ENCODE peak calls at places on chromosome 3, in six cellular contexts. A, T, O, M, N and C are unnamed samples.

GRCh38 chr3:108513961-108514360 is 3.6 kb upstream of the MYH15 start:
- DNase-seq in A (no peak), T (no peak), O (no peak), M (no peak), N (no peak), C (no peak)

GRCh38 chr3:185328324-185329004 is 34.5 kb upstream of the MAP3K13 start:
- DNase-seq in A (peak), T (no peak), O (no peak), M (peak), N (no peak), C (no peak)

GRCh38 chr3:33439421-33440327 is 531 bp downstream of the UBP1 start:
- DNase-seq in A (peak), T (peak), O (peak), M (peak), N (peak), C (peak)

GRCh38 chr3:169699536-169700050 is 36.1 kb upstream of the MECOM start:
- DNase-seq in A (no peak), T (no peak), O (no peak), M (no peak), N (peak), C (peak)

GRCh38 chr3:67706934-67707333 is 52.5 kb upstream of the SUCLG2 start:
- DNase-seq in A (peak), T (no peak), O (no peak), M (no peak), N (no peak), C (no peak)

GRCh38 chr3:13161021-13161759 is 88.0 kb upstream of the IQSEC1 start:
- DNase-seq in A (no peak), T (no peak), O (peak), M (no peak), N (no peak), C (no peak)

GRCh38 chr3:58161435-58162398 is 49.1 kb downstream of the DNASE1L3 start:
- DNase-seq in A (peak), T (peak), O (peak), M (peak), N (peak), C (peak)

GRCh38 chr3:187750041-187750512 is 4.8 kb upstream of the BCL6 start:
- DNase-seq in A (peak), T (peak), O (peak), M (peak), N (peak), C (no peak)

GRCh38 chr3:144018776-144019175 is 47.2 kb downstream of the DIPK2A start:
- DNase-seq in A (no peak), T (no peak), O (no peak), M (no peak), N (no peak), C (no peak)

GRCh38 chr3:167228135-167228534 is 152.0 kb downstream of the ZBBX start:
- DNase-seq in A (no peak), T (no peak), O (no peak), M (no peak), N (no peak), C (no peak)

GRCh38 chr3:180860180-180860858 is 52.2 kb upstream of the FXR1 start:
- DNase-seq in A (no peak), T (no peak), O (no peak), M (no peak), N (no peak), C (no peak)

GRCh38 chr3:58260733-58261132 is 23.1 kb downstream of the ABHD6 start:
- DNase-seq in A (no peak), T (no peak), O (no peak), M (no peak), N (no peak), C (no peak)

GRCh38 chr3:20104167-20104661 is 64.0 kb downstream of the KAT2B start:
- DNase-seq in A (no peak), T (peak), O (no peak), M (no peak), N (no peak), C (no peak)

GRCh38 chr3:49362579-49362978 is 4.4 kb upstream of the GPX1 start:
- DNase-seq in A (no peak), T (no peak), O (no peak), M (no peak), N (no peak), C (no peak)

GRCh38 chr3:172332256-172333041 is 115.8 kb downstream of the GHSR start:
- DNase-seq in A (peak), T (peak), O (no peak), M (peak), N (peak), C (no peak)

GRCh38 chr3:134752761-134753461 is 42.1 kb upstream of the EPHB1 start:
- DNase-seq in A (no peak), T (no peak), O (no peak), M (no peak), N (no peak), C (no peak)

GRCh38 chr3:101935081-101935480 is 85.8 kb downstream of the NFKBIZ start:
- DNase-seq in A (no peak), T (no peak), O (no peak), M (no peak), N (no peak), C (no peak)

GRCh38 chr3:18153571-18154173 is 271.5 kb downstream of the SATB1 start:
- DNase-seq in A (peak), T (no peak), O (no peak), M (no peak), N (no peak), C (no peak)

GRCh38 chr3:58353722-58354553 is 21.2 kb downstream of the PXK start:
- DNase-seq in A (no peak), T (peak), O (no peak), M (no peak), N (no peak), C (no peak)

GRCh38 chr3:15467227-15468181 is 40.1 kb downstream of the EAF1 start:
- DNase-seq in A (no peak), T (no peak), O (no peak), M (no peak), N (no peak), C (no peak)

GRCh38 chr3:60160792-60161175 is 1090.5 kb downstream of the FHIT start:
- DNase-seq in A (no peak), T (no peak), O (no peak), M (no peak), N (no peak), C (no peak)

GRCh38 chr3:73766599-73767378 is 142.0 kb upstream of the PDZRN3 start:
- DNase-seq in A (peak), T (no peak), O (no peak), M (no peak), N (peak), C (no peak)

GRCh38 chr3:66473637-66474036 is 27.2 kb downstream of the LRIG1 start:
- DNase-seq in A (peak), T (peak), O (no peak), M (no peak), N (no peak), C (no peak)

GRCh38 chr3:16249336-16249735 is 15.4 kb downstream of the DPH3 start:
- DNase-seq in A (no peak), T (peak), O (no peak), M (no peak), N (no peak), C (no peak)

GRCh38 chr3:156626104-156626503 is 48.3 kb upstream of the TIPARP start:
- DNase-seq in A (peak), T (peak), O (peak), M (no peak), N (no peak), C (no peak)

GRCh38 chr3:149967067-149967685 is 3.5 kb downstream of the PFN2 start:
- DNase-seq in A (peak), T (peak), O (no peak), M (no peak), N (no peak), C (no peak)

GRCh38 chr3:144810150-144810549 is 838.5 kb downstream of the DIPK2A start:
- DNase-seq in A (no peak), T (no peak), O (no peak), M (no peak), N (no peak), C (no peak)

GRCh38 chr3:100993309-100993708 is at the start of gene ABI3BP:
- DNase-seq in A (peak), T (no peak), O (peak), M (peak), N (peak), C (peak)

GRCh38 chr3:71784914-71785593 is at the start of gene PROK2:
- DNase-seq in A (peak), T (peak), O (peak), M (no peak), N (no peak), C (no peak)

GRCh38 chr3:71784201-71784913 is 591 bp downstream of the PROK2 start:
- DNase-seq in A (no peak), T (no peak), O (no peak), M (no peak), N (no peak), C (no peak)

GRCh38 chr3:71786551-71786950 is 1.6 kb upstream of the PROK2 start:
- DNase-seq in A (no peak), T (no peak), O (no peak), M (no peak), N (no peak), C (no peak)

GRCh38 chr3:71787851-71788405 is 3.0 kb upstream of the PROK2 start:
- DNase-seq in A (no peak), T (no peak), O (no peak), M (no peak), N (no peak), C (no peak)

GRCh38 chr3:71785594-71786472 is 885 bp upstream of the PROK2 start:
- DNase-seq in A (no peak), T (no peak), O (no peak), M (no peak), N (no peak), C (no peak)
- H3K4me3 ChIP-seq in A (no peak), T (no peak), O (no peak), M (peak), N (no peak), C (peak)

DNA sequence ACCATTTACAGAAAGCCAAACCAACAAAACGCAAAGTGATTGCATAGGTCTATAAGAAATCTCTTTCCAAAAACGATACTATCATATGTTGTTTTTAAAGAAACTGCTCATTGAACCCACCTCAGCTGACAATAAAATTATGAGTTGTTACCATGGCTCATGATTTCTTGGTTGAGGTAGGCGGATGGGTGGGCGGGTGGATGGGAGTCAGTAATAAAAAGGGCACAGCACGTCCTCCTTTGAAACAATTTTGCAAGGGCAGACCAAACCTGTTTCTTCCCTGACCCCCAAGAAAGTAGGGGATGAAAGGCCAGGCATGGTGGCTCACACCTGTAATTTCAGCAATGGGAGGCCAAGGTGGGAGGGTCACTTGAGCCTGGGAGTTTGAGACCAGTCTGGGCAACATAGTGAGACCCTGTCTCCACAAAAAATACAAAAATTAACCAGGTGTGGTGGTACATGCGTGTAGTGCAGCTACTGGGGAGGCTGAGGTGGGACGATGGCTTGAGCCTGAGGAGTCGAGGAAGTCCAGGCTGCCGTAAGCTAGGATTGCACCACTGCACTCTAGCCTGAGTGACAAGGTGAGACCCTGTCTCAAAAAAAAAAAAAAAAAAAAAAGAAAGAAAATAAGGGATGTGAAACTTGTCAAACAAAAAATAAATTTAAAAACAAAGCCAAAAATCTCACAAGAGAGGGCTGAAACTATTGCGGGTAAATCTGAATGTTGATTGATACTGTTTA is 2.1 kb downstream of the ABHD10 start:
- DNase-seq in A (no peak), T (no peak), O (no peak), M (no peak), N (no peak), C (no peak)
- H3K4me3 ChIP-seq in A (no peak), T (peak), O (peak), M (no peak), N (no peak), C (peak)

DNA sequence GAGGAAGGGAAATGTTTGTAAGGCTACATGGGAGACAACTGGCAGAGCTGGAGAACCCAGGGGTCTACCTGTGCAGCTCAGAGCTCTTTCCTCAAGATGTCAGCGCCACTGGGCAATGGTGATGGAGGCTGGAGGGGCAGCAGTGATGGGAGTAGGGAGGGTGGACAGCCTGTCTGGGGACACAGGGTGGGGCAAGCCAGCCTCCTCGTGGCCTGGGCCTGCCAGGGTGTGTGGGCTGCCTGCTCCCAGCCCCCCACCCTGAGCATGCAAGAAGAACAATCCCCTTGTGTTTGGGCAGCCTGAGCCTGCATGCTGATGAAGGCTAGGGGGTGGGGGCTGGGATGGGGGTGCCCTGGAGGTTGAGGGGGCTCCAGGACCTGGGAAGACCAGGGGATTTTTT is 1.2 kb downstream of the PCBP4 start:
- DNase-seq in A (no peak), T (no peak), O (no peak), M (no peak), N (no peak), C (no peak)
- H3K4me3 ChIP-seq in A (no peak), T (no peak), O (no peak), M (peak), N (no peak), C (peak)

GRCh38 chr3:43999920-44000319 is 241.8 kb upstream of the TOPAZ1 start:
- DNase-seq in A (no peak), T (no peak), O (no peak), M (no peak), N (no peak), C (no peak)

GRCh38 chr3:43998374-43998840 is 243.3 kb upstream of the TOPAZ1 start:
- DNase-seq in A (peak), T (no peak), O (no peak), M (no peak), N (no peak), C (no peak)

GRCh38 chr3:44001072-44001471 is 240.6 kb upstream of the TOPAZ1 start:
- DNase-seq in A (no peak), T (no peak), O (no peak), M (no peak), N (no peak), C (no peak)

GRCh38 chr3:43998841-43999805 is 242.6 kb upstream of the TOPAZ1 start:
- DNase-seq in A (peak), T (no peak), O (peak), M (no peak), N (no peak), C (no peak)

GRCh38 chr3:44000586-44000985 is 241.1 kb upstream of the TOPAZ1 start:
- DNase-seq in A (peak), T (no peak), O (no peak), M (no peak), N (no peak), C (no peak)
- H3K4me3 ChIP-seq in A (no peak), T (no peak), O (no peak), M (no peak), N (no peak), C (no peak)

GRCh38 chr3:56915969-56916586 is 114.3 kb upstream of the ARHGEF3 start:
- DNase-seq in A (no peak), T (peak), O (no peak), M (peak), N (no peak), C (no peak)
- H3K4me3 ChIP-seq in A (no peak), T (peak), O (peak), M (peak), N (no peak), C (peak)

DNA sequence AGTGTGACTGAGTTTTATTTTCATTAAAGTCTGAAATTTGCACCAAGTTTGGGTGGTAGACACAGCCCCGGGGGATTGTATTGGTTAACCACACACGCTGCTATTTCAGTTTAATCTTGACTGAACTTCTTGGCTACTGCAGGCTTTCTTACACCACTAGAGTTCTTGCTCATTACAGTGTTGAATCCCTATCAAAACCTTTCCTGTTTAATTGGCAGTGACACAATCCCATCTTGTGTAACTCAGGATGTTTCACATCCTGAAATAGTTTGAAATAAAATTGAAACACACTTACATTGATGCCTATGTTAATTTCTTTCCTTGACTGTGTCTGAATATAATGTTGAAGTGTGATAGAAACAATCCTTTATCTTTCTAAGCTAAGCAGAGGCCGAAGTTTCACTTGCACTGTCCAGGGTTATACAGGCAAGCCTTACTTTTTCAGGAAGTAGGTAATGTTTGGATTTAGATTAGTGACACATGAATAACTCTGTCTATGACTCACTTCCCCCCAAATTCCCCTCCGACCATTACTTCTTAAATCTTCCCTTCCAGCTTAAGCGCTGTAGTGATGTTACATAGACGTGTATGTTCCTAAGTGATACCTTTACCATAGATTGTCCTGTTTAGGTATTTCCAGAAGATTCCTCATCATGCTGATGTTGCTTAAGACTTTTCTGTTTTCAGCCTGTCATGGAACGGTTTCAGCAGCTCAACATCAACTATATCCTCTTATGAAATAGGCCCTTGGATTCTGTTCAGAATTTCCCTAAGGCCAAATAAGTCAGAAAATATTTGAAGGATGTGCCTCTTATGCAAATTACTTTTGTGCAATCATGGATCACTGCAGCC is 16.8 kb downstream of the ATG7 start:
- DNase-seq in A (peak), T (no peak), O (no peak), M (no peak), N (peak), C (no peak)
- H3K4me3 ChIP-seq in A (no peak), T (peak), O (no peak), M (no peak), N (no peak), C (peak)

GRCh38 chr3:54122802-54123537 is 618 bp downstream of the CACNA2D3 start:
- DNase-seq in A (no peak), T (no peak), O (no peak), M (no peak), N (peak), C (no peak)

GRCh38 chr3:54121404-54122045 is 827 bp upstream of the CACNA2D3 start:
- DNase-seq in A (peak), T (no peak), O (no peak), M (no peak), N (peak), C (no peak)

GRCh38 chr3:54122046-54122801 is at the start of gene CACNA2D3:
- DNase-seq in A (peak), T (no peak), O (peak), M (peak), N (peak), C (no peak)

GRCh38 chr3:54125317-54125716 is 3.0 kb downstream of the CACNA2D3 start:
- DNase-seq in A (no peak), T (no peak), O (no peak), M (no peak), N (no peak), C (no peak)

GRCh38 chr3:54123538-54124196 is 1.3 kb downstream of the CACNA2D3 start:
- DNase-seq in A (no peak), T (no peak), O (no peak), M (no peak), N (no peak), C (no peak)
- H3K4me3 ChIP-seq in A (peak), T (no peak), O (peak), M (peak), N (peak), C (peak)

GRCh38 chr3:151236316-151236715 is 33.3 kb upstream of the GPR171 start:
- DNase-seq in A (no peak), T (no peak), O (no peak), M (no peak), N (no peak), C (no peak)
- H3K4me3 ChIP-seq in A (no peak), T (no peak), O (no peak), M (no peak), N (no peak), C (no peak)

GRCh38 chr3:160112481-160112880 is 112.7 kb upstream of the C3orf80 start:
- DNase-seq in A (no peak), T (no peak), O (no peak), M (no peak), N (no peak), C (peak)

GRCh38 chr3:160115387-160115786 is 109.8 kb upstream of the C3orf80 start:
- DNase-seq in A (no peak), T (no peak), O (no peak), M (peak), N (no peak), C (no peak)

GRCh38 chr3:160114352-160114751 is 110.9 kb upstream of the C3orf80 start:
- DNase-seq in A (no peak), T (no peak), O (no peak), M (no peak), N (no peak), C (peak)

GRCh38 chr3:160108357-160108756 is 116.9 kb upstream of the C3orf80 start:
- DNase-seq in A (no peak), T (no peak), O (no peak), M (no peak), N (no peak), C (no peak)

GRCh38 chr3:160112996-160113395 is 112.2 kb upstream of the C3orf80 start:
- DNase-seq in A (no peak), T (no peak), O (no peak), M (no peak), N (no peak), C (no peak)
- H3K4me3 ChIP-seq in A (no peak), T (no peak), O (no peak), M (no peak), N (no peak), C (no peak)